ENCODE peak calls at places on chromosomes 6 and 20, in seven cellular contexts. One of them, this sample, is unnamed.

GRCh38 chr6:121522771-121523386 is 87.4 kb downstream of the GJA1 start:
- DNase-seq in AG10803: peak; percentile 74
- DNase-seq in occipital lobe: no peak
- DNase-seq in amniotic stem cell: no peak
- DNase-seq in neural progenitor cell: no peak
- DNase-seq in astrocyte of the cerebellum: no peak
- DNase-seq in T-helper 1 cell: no peak
- DNase-seq in this sample: no peak

GRCh38 chr6:149317656-149318571 is at the start of gene TAB2:
- DNase-seq in AG10803: no peak
- DNase-seq in occipital lobe: peak; percentile 55
- DNase-seq in amniotic stem cell: no peak
- DNase-seq in neural progenitor cell: no peak
- DNase-seq in astrocyte of the cerebellum: no peak
- DNase-seq in T-helper 1 cell: peak; percentile 46
- DNase-seq in this sample: no peak

GRCh38 chr6:90241229-90241873 is 55.3 kb downstream of the BACH2 start:
- DNase-seq in AG10803: no peak
- DNase-seq in occipital lobe: no peak
- DNase-seq in amniotic stem cell: no peak
- DNase-seq in neural progenitor cell: peak; percentile 12
- DNase-seq in astrocyte of the cerebellum: no peak
- DNase-seq in T-helper 1 cell: no peak
- DNase-seq in this sample: no peak

GRCh38 chr6:134178230-134179044 is 126.0 kb upstream of the SLC2A12 start:
- DNase-seq in AG10803: peak; percentile 95
- DNase-seq in occipital lobe: peak; percentile 79
- DNase-seq in amniotic stem cell: peak; percentile 94
- DNase-seq in neural progenitor cell: peak; percentile 95
- DNase-seq in astrocyte of the cerebellum: peak; percentile 85
- DNase-seq in T-helper 1 cell: peak; percentile 76
- DNase-seq in this sample: peak; percentile 89

GRCh38 chr6:117298941-117299340 is 33.6 kb downstream of the VGLL2 start:
- DNase-seq in AG10803: no peak
- DNase-seq in occipital lobe: no peak
- DNase-seq in amniotic stem cell: no peak
- DNase-seq in neural progenitor cell: no peak
- DNase-seq in astrocyte of the cerebellum: no peak
- DNase-seq in T-helper 1 cell: no peak
- DNase-seq in this sample: no peak

GRCh38 chr6:1335367-1336037 is 23.6 kb downstream of the FOXQ1 start:
- DNase-seq in AG10803: peak; percentile 91
- DNase-seq in occipital lobe: no peak
- DNase-seq in amniotic stem cell: peak; percentile 34
- DNase-seq in neural progenitor cell: no peak
- DNase-seq in astrocyte of the cerebellum: peak; percentile 80
- DNase-seq in T-helper 1 cell: no peak
- DNase-seq in this sample: peak; percentile 67

GRCh38 chr20:33660685-33661058 is 1.5 kb upstream of the C20orf144 start:
- DNase-seq in AG10803: no peak
- DNase-seq in occipital lobe: no peak
- DNase-seq in amniotic stem cell: no peak
- DNase-seq in neural progenitor cell: no peak
- DNase-seq in astrocyte of the cerebellum: no peak
- DNase-seq in T-helper 1 cell: no peak
- DNase-seq in this sample: no peak

GRCh38 chr6:83467620-83468036 is 36.8 kb upstream of the ME1 start:
- DNase-seq in AG10803: no peak
- DNase-seq in occipital lobe: peak; percentile 21
- DNase-seq in amniotic stem cell: no peak
- DNase-seq in neural progenitor cell: no peak
- DNase-seq in astrocyte of the cerebellum: no peak
- DNase-seq in T-helper 1 cell: no peak
- DNase-seq in this sample: no peak

GRCh38 chr6:34110610-34111009 is 35.3 kb downstream of the GRM4 start:
- DNase-seq in AG10803: no peak
- DNase-seq in occipital lobe: no peak
- DNase-seq in amniotic stem cell: no peak
- DNase-seq in neural progenitor cell: no peak
- DNase-seq in astrocyte of the cerebellum: no peak
- DNase-seq in T-helper 1 cell: no peak
- DNase-seq in this sample: no peak

GRCh38 chr20:56353356-56353755 is 5.4 kb upstream of the FAM210B start:
- DNase-seq in AG10803: no peak
- DNase-seq in occipital lobe: no peak
- DNase-seq in amniotic stem cell: no peak
- DNase-seq in neural progenitor cell: no peak
- DNase-seq in astrocyte of the cerebellum: no peak
- DNase-seq in T-helper 1 cell: no peak
- DNase-seq in this sample: no peak

GRCh38 chr20:33006776-33007375 is 628 bp upstream of the BPIFB2 start:
- DNase-seq in AG10803: no peak
- DNase-seq in occipital lobe: no peak
- DNase-seq in amniotic stem cell: no peak
- DNase-seq in neural progenitor cell: no peak
- DNase-seq in astrocyte of the cerebellum: no peak
- DNase-seq in T-helper 1 cell: no peak
- DNase-seq in this sample: no peak

GRCh38 chr20:8790442-8791074 is 278.3 kb upstream of the PLCB4 start:
- DNase-seq in AG10803: peak; percentile 53
- DNase-seq in occipital lobe: no peak
- DNase-seq in amniotic stem cell: no peak
- DNase-seq in neural progenitor cell: peak; percentile 58
- DNase-seq in astrocyte of the cerebellum: peak; percentile 34
- DNase-seq in T-helper 1 cell: no peak
- DNase-seq in this sample: peak; percentile 32

GRCh38 chr20:7883741-7884140 is 56.5 kb downstream of the HAO1 start:
- DNase-seq in AG10803: no peak
- DNase-seq in occipital lobe: no peak
- DNase-seq in amniotic stem cell: no peak
- DNase-seq in neural progenitor cell: no peak
- DNase-seq in astrocyte of the cerebellum: no peak
- DNase-seq in T-helper 1 cell: no peak
- DNase-seq in this sample: no peak

GRCh38 chr20:40897177-40897700 is 131.4 kb upstream of the TOP1 start:
- DNase-seq in AG10803: peak; percentile 69
- DNase-seq in occipital lobe: no peak
- DNase-seq in amniotic stem cell: peak; percentile 33
- DNase-seq in neural progenitor cell: no peak
- DNase-seq in astrocyte of the cerebellum: peak; percentile 5
- DNase-seq in T-helper 1 cell: no peak
- DNase-seq in this sample: peak; percentile 57

GRCh38 chr6:11209941-11210340 is 22.5 kb downstream of the NEDD9 start:
- DNase-seq in AG10803: peak; percentile 48
- DNase-seq in occipital lobe: no peak
- DNase-seq in amniotic stem cell: peak; percentile 15
- DNase-seq in neural progenitor cell: no peak
- DNase-seq in astrocyte of the cerebellum: no peak
- DNase-seq in T-helper 1 cell: no peak
- DNase-seq in this sample: no peak

GRCh38 chr6:66865771-66866170 is 1158.7 kb upstream of the EYS start:
- DNase-seq in AG10803: no peak
- DNase-seq in occipital lobe: no peak
- DNase-seq in amniotic stem cell: no peak
- DNase-seq in neural progenitor cell: no peak
- DNase-seq in astrocyte of the cerebellum: no peak
- DNase-seq in T-helper 1 cell: no peak
- DNase-seq in this sample: no peak

GRCh38 chr20:60882776-60883303 is 369.2 kb upstream of the CDH4 start:
- DNase-seq in AG10803: no peak
- DNase-seq in occipital lobe: no peak
- DNase-seq in amniotic stem cell: no peak
- DNase-seq in neural progenitor cell: no peak
- DNase-seq in astrocyte of the cerebellum: no peak
- DNase-seq in T-helper 1 cell: no peak
- DNase-seq in this sample: no peak

GRCh38 chr6:74585779-74586178 is 620.1 kb downstream of the COL12A1 start:
- DNase-seq in AG10803: peak; percentile 28
- DNase-seq in occipital lobe: no peak
- DNase-seq in amniotic stem cell: no peak
- DNase-seq in neural progenitor cell: no peak
- DNase-seq in astrocyte of the cerebellum: no peak
- DNase-seq in T-helper 1 cell: no peak
- DNase-seq in this sample: no peak

GRCh38 chr6:107692351-107692750 is 131.8 kb downstream of the SCML4 start:
- DNase-seq in AG10803: peak; percentile 78
- DNase-seq in occipital lobe: no peak
- DNase-seq in amniotic stem cell: no peak
- DNase-seq in neural progenitor cell: no peak
- DNase-seq in astrocyte of the cerebellum: no peak
- DNase-seq in T-helper 1 cell: no peak
- DNase-seq in this sample: peak; percentile 34

GRCh38 chr20:10609276-10609675 is 64.5 kb downstream of the JAG1 start:
- DNase-seq in AG10803: peak; percentile 92
- DNase-seq in occipital lobe: no peak
- DNase-seq in amniotic stem cell: no peak
- DNase-seq in neural progenitor cell: no peak
- DNase-seq in astrocyte of the cerebellum: no peak
- DNase-seq in T-helper 1 cell: no peak
- DNase-seq in this sample: peak; percentile 22

GRCh38 chr20:57907131-57908083 is 197.6 kb upstream of the PMEPA1 start:
- DNase-seq in AG10803: no peak
- DNase-seq in occipital lobe: no peak
- DNase-seq in amniotic stem cell: no peak
- DNase-seq in neural progenitor cell: no peak
- DNase-seq in astrocyte of the cerebellum: no peak
- DNase-seq in T-helper 1 cell: no peak
- DNase-seq in this sample: no peak

GRCh38 chr6:105675715-105676397 is 273.0 kb upstream of the PREP start:
- DNase-seq in AG10803: peak; percentile 93
- DNase-seq in occipital lobe: no peak
- DNase-seq in amniotic stem cell: peak; percentile 39
- DNase-seq in neural progenitor cell: peak; percentile 8
- DNase-seq in astrocyte of the cerebellum: peak; percentile 92
- DNase-seq in T-helper 1 cell: no peak
- DNase-seq in this sample: peak; percentile 24

GRCh38 chr20:37233471-37234253 is 28.0 kb downstream of the GHRH start:
- DNase-seq in AG10803: no peak
- DNase-seq in occipital lobe: no peak
- DNase-seq in amniotic stem cell: no peak
- DNase-seq in neural progenitor cell: no peak
- DNase-seq in astrocyte of the cerebellum: no peak
- DNase-seq in T-helper 1 cell: no peak
- DNase-seq in this sample: no peak

GRCh38 chr20:6769953-6770831 is 2.7 kb downstream of the BMP2 start:
- DNase-seq in AG10803: peak; percentile 8
- DNase-seq in occipital lobe: no peak
- DNase-seq in amniotic stem cell: no peak
- DNase-seq in neural progenitor cell: peak; percentile 64
- DNase-seq in astrocyte of the cerebellum: no peak
- DNase-seq in T-helper 1 cell: no peak
- DNase-seq in this sample: no peak

GRCh38 chr6:140320081-140320798 is 945.8 kb upstream of the CITED2 start:
- DNase-seq in AG10803: peak; percentile 26
- DNase-seq in occipital lobe: no peak
- DNase-seq in amniotic stem cell: no peak
- DNase-seq in neural progenitor cell: no peak
- DNase-seq in astrocyte of the cerebellum: peak; percentile 11
- DNase-seq in T-helper 1 cell: no peak
- DNase-seq in this sample: no peak

GRCh38 chr6:15355683-15356099 is 109.8 kb downstream of the JARID2 start:
- DNase-seq in AG10803: no peak
- DNase-seq in occipital lobe: no peak
- DNase-seq in amniotic stem cell: no peak
- DNase-seq in neural progenitor cell: no peak
- DNase-seq in astrocyte of the cerebellum: no peak
- DNase-seq in T-helper 1 cell: no peak
- DNase-seq in this sample: no peak

GRCh38 chr6:170067257-170067656 is 223.6 kb downstream of the DLL1 start:
- DNase-seq in AG10803: no peak
- DNase-seq in occipital lobe: no peak
- DNase-seq in amniotic stem cell: no peak
- DNase-seq in neural progenitor cell: peak; percentile 50
- DNase-seq in astrocyte of the cerebellum: no peak
- DNase-seq in T-helper 1 cell: no peak
- DNase-seq in this sample: no peak

GRCh38 chr6:33112148-33112547 is 36.4 kb downstream of the HLA-DPB1 start:
- DNase-seq in AG10803: peak; percentile 52
- DNase-seq in occipital lobe: no peak
- DNase-seq in amniotic stem cell: no peak
- DNase-seq in neural progenitor cell: no peak
- DNase-seq in astrocyte of the cerebellum: no peak
- DNase-seq in T-helper 1 cell: no peak
- DNase-seq in this sample: no peak

GRCh38 chr6:34237722-34238506 is 1.2 kb downstream of the HMGA1 start:
- DNase-seq in AG10803: no peak
- DNase-seq in occipital lobe: no peak
- DNase-seq in amniotic stem cell: no peak
- DNase-seq in neural progenitor cell: peak; percentile 76
- DNase-seq in astrocyte of the cerebellum: no peak
- DNase-seq in T-helper 1 cell: peak; percentile 58
- DNase-seq in this sample: no peak

GRCh38 chr6:119333707-119334295 is 15.8 kb downstream of the MAN1A1 start:
- DNase-seq in AG10803: no peak
- DNase-seq in occipital lobe: no peak
- DNase-seq in amniotic stem cell: no peak
- DNase-seq in neural progenitor cell: no peak
- DNase-seq in astrocyte of the cerebellum: no peak
- DNase-seq in T-helper 1 cell: no peak
- DNase-seq in this sample: no peak

GRCh38 chr6:109662192-109662591 is 28.8 kb downstream of the AK9 start:
- DNase-seq in AG10803: no peak
- DNase-seq in occipital lobe: no peak
- DNase-seq in amniotic stem cell: no peak
- DNase-seq in neural progenitor cell: no peak
- DNase-seq in astrocyte of the cerebellum: no peak
- DNase-seq in T-helper 1 cell: no peak
- DNase-seq in this sample: no peak

GRCh38 chr6:217048-217659 is 75.1 kb upstream of the DUSP22 start:
- DNase-seq in AG10803: no peak
- DNase-seq in occipital lobe: no peak
- DNase-seq in amniotic stem cell: no peak
- DNase-seq in neural progenitor cell: peak; percentile 54
- DNase-seq in astrocyte of the cerebellum: no peak
- DNase-seq in T-helper 1 cell: no peak
- DNase-seq in this sample: no peak

GRCh38 chr6:53803081-53803860 is 8.5 kb downstream of the LRRC1 start:
- DNase-seq in AG10803: peak; percentile 70
- DNase-seq in occipital lobe: no peak
- DNase-seq in amniotic stem cell: no peak
- DNase-seq in neural progenitor cell: no peak
- DNase-seq in astrocyte of the cerebellum: no peak
- DNase-seq in T-helper 1 cell: no peak
- DNase-seq in this sample: no peak

GRCh38 chr6:165585060-165585459 is 78.0 kb downstream of the PDE10A start:
- DNase-seq in AG10803: no peak
- DNase-seq in occipital lobe: no peak
- DNase-seq in amniotic stem cell: no peak
- DNase-seq in neural progenitor cell: no peak
- DNase-seq in astrocyte of the cerebellum: no peak
- DNase-seq in T-helper 1 cell: no peak
- DNase-seq in this sample: no peak

This sample was measured in AG09319.